ENCODE peak calls at places on chromosome 18, in four cellular contexts. A is HepG2, D is GM12878, P is SK-N-SH. H is an unnamed sample.

GRCh38 chr18:7630731-7631442 is 63.8 kb downstream of the PTPRM start:
- DNase-seq in A (no peak), D (no peak), P (peak), H (no peak)

GRCh38 chr18:5413447-5413846 is 117.9 kb upstream of the ZBTB14 start:
- DNase-seq in A (no peak), D (no peak), P (peak), H (no peak)

GRCh38 chr18:76544511-76545350 is 49.7 kb upstream of the ZNF516 start:
- DNase-seq in A (no peak), D (no peak), P (no peak), H (no peak)

GRCh38 chr18:56377161-56377560 is 261.2 kb downstream of the TXNL1 start:
- DNase-seq in A (no peak), D (no peak), P (no peak), H (no peak)

GRCh38 chr18:23735021-23735464 is 45.8 kb downstream of the LAMA3 start:
- DNase-seq in A (no peak), D (no peak), P (no peak), H (no peak)

GRCh38 chr18:59549797-59550516 is 147.3 kb downstream of the CCBE1 start:
- DNase-seq in A (no peak), D (no peak), P (peak), H (no peak)

GRCh38 chr18:9737814-9738160 is 29.7 kb downstream of the RAB31 start:
- DNase-seq in A (no peak), D (no peak), P (peak), H (no peak)

GRCh38 chr18:25713104-25713503 is 361.1 kb upstream of the ZNF521 start:
- DNase-seq in A (no peak), D (no peak), P (no peak), H (no peak)

GRCh38 chr18:24176727-24177416 is 38.0 kb downstream of the CABYR start:
- DNase-seq in A (peak), D (peak), P (peak), H (peak)

GRCh38 chr18:21330122-21330701 is 88.2 kb downstream of the GREB1L start:
- DNase-seq in A (peak), D (no peak), P (no peak), H (no peak)

GRCh38 chr18:8735274-8735673 is 29.9 kb downstream of the MTCL1 start:
- DNase-seq in A (peak), D (no peak), P (no peak), H (no peak)

GRCh38 chr18:26429535-26429934 is 118.8 kb downstream of the KCTD1 start:
- DNase-seq in A (peak), D (no peak), P (peak), H (peak)

GRCh38 chr18:61889541-61889940 is 3.3 kb downstream of the RNF152 start:
- DNase-seq in A (no peak), D (no peak), P (no peak), H (no peak)

GRCh38 chr18:48468151-48468550 is 59.0 kb upstream of the ZBTB7C start:
- DNase-seq in A (no peak), D (no peak), P (no peak), H (no peak)

GRCh38 chr18:55316615-55317184 is 271.3 kb downstream of the TCF4 start:
- DNase-seq in A (no peak), D (no peak), P (no peak), H (no peak)

GRCh38 chr18:30406728-30407127 is 635.8 kb downstream of the DSC3 start:
- DNase-seq in A (no peak), D (no peak), P (no peak), H (no peak)

GRCh38 chr18:11260963-11261441 is 111.6 kb upstream of the PIEZO2 start:
- DNase-seq in A (no peak), D (no peak), P (no peak), H (no peak)

GRCh38 chr18:55275042-55275897 is 312.7 kb downstream of the TCF4 start:
- DNase-seq in A (no peak), D (no peak), P (no peak), H (no peak)

GRCh38 chr18:57579928-57580327 is 6.6 kb downstream of the FECH start:
- DNase-seq in A (no peak), D (no peak), P (no peak), H (no peak)

GRCh38 chr18:67646890-67647289 is 130.4 kb upstream of the DSEL start:
- DNase-seq in A (no peak), D (no peak), P (no peak), H (no peak)

GRCh38 chr18:67654101-67654500 is 137.6 kb upstream of the DSEL start:
- DNase-seq in A (no peak), D (no peak), P (no peak), H (no peak)

GRCh38 chr18:67652296-67652695 is 135.8 kb upstream of the DSEL start:
- DNase-seq in A (no peak), D (no peak), P (peak), H (no peak)

GRCh38 chr18:67650661-67651060 is 134.1 kb upstream of the DSEL start:
- DNase-seq in A (no peak), D (no peak), P (no peak), H (no peak)

GRCh38 chr18:67651438-67651837 is 134.9 kb upstream of the DSEL start:
- DNase-seq in A (no peak), D (no peak), P (no peak), H (no peak)
- H3K4me2 ChIP-seq in A (no peak), D (no peak), P (no peak), H (no peak)

GRCh38 chr18:32450874-32451273 is 19.8 kb downstream of the GAREM1 start:
- DNase-seq in A (no peak), D (no peak), P (no peak), H (no peak)
- TF ChIP-seq TCF12 in A (no peak), D (no peak), P (no peak), H (no peak)

GRCh38 chr18:80244167-80244566 is 3.1 kb downstream of the PARD6G start:
- DNase-seq in A (no peak), D (no peak), P (no peak), H (no peak)
- H3K4me2 ChIP-seq in A (no peak), D (no peak), P (no peak), H (no peak)

DNA sequence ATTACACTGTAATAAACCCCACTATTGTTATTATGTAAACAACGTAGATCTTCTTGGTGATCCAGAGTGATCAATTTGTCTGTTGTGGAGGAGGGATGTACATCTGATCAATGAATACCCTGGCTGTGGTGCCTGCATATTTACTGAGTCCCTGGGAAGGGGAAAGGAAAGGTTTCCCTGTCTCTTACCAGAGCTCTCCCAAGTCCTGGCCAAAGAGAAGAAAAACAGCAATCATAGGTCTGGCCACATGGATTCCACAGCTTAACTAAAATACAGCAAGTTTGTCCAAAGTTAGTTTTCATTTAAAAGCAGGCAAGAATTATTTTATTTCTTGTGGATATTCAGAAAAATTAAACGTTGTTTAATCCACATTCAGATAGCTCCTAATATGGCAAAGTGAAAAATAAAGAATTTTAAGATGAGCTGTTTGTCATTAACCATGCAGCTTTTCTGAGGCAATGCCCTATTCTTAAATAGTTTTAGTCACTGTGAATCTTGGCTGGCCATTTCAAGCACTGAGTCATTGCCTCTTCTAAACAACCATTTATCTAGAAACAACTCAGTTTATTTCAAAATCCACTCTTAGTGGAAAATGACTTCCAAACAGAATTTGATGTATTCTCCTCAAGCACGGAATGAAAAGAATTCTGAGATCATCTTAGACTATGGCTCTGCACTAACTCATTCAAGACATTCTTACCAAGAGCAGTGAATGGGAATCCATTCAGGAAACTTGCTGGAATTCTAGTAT is 1004.4 kb upstream of the CDH2 start:
- DNase-seq in A (no peak), D (no peak), P (no peak), H (no peak)
- TF ChIP-seq TCF12 in A (no peak), D (no peak), P (peak), H (no peak)

DNA sequence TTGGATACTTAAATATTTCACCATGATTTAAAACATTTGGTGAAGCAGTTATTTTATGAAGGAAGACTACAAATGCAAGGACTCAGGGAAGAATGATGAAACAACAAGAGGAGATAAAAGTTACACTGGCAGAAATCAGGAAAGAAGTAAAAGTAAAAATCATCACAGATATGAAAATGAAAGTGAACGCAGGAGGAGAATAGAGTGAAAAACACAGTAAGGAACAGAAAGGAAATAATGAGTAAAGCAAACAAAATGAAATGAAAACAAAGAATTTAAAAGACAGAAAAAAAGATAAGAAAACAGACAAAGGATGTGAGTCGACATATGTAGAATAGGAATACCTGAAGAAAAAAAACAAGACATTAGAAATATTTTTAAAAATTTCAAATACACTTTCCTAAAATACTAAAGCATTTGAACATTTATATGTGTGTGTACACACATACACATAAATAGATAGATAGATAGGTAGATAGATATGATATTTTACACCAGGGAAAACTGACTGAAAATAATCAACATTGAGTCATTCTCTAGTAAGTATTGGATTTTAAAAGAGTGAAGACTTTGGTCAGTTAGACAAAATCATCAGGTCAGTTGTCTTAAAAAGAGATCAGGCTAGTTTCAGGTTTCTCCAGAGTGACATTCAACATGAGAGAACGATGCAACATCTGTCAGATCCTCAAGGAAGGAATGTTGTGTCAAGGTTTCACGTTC is 12.1 kb upstream of the KDSR start:
- DNase-seq in A (no peak), D (no peak), P (no peak), H (no peak)
- H3K4me2 ChIP-seq in A (peak), D (peak), P (peak), H (no peak)

GRCh38 chr18:3177902-3178687 is 41.7 kb downstream of the MYOM1 start:
- DNase-seq in A (no peak), D (peak), P (no peak), H (no peak)
- TF ChIP-seq TCF12 in A (no peak), D (peak), P (no peak), H (no peak)

GRCh38 chr18:595068-595467 is 1.7 kb upstream of the CLUL1 start:
- DNase-seq in A (no peak), D (no peak), P (no peak), H (no peak)
- H3K4me2 ChIP-seq in A (no peak), D (no peak), P (no peak), H (no peak)

GRCh38 chr18:49819071-49819662 is 5.8 kb upstream of the ACAA2 start:
- DNase-seq in A (no peak), D (no peak), P (no peak), H (no peak)
- TF ChIP-seq TCF12 in A (no peak), D (no peak), P (no peak), H (no peak)

GRCh38 chr18:13456736-13457271 is 238.2 kb downstream of the LDLRAD4 start:
- DNase-seq in A (no peak), D (no peak), P (no peak), H (no peak)

GRCh38 chr18:13454363-13455150 is 236.0 kb downstream of the LDLRAD4 start:
- DNase-seq in A (no peak), D (no peak), P (no peak), H (no peak)

GRCh38 chr18:13453714-13454113 is 235.2 kb downstream of the LDLRAD4 start:
- DNase-seq in A (no peak), D (no peak), P (no peak), H (no peak)

GRCh38 chr18:13455960-13456471 is 237.5 kb downstream of the LDLRAD4 start:
- DNase-seq in A (no peak), D (peak), P (no peak), H (no peak)

GRCh38 chr18:13455470-13455869 is 236.9 kb downstream of the LDLRAD4 start:
- DNase-seq in A (no peak), D (no peak), P (peak), H (no peak)
- H3K4me2 ChIP-seq in A (no peak), D (no peak), P (no peak), H (no peak)